ENCODE peak calls at places on chromosomes 11 and 22, in five cellular contexts. A is AG04449; C is effector CD4-positive, alpha-beta T cell; P is cardiac muscle cell; F is GM10248. T is an unnamed sample.

GRCh38 chr22:49845241-49845640 is 8.4 kb upstream of the ZBED4 start:
- DNase-seq in A (no peak), C (no peak), P (no peak), F (no peak), T (no peak)

GRCh38 chr22:21902296-21903087 is 35.0 kb upstream of the MAPK1 start:
- DNase-seq in A (no peak), C (no peak), P (no peak), F (peak; percentile 47), T (no peak)

GRCh38 chr11:102010776-102011500 is 36.3 kb upstream of the CFAP300 start:
- DNase-seq in A (peak; percentile 36), C (no peak), P (peak; percentile 83), F (no peak), T (peak; percentile 83)

GRCh38 chr11:43992834-43993637 is 50.6 kb downstream of the C11orf96 start:
- DNase-seq in A (no peak), C (no peak), P (peak; percentile 51), F (no peak), T (no peak)

GRCh38 chr22:34454598-34454997 is 534.3 kb upstream of the LARGE1 start:
- DNase-seq in A (no peak), C (no peak), P (no peak), F (no peak), T (no peak)

GRCh38 chr11:75796091-75796435 is 18.9 kb upstream of the UVRAG start:
- DNase-seq in A (no peak), C (no peak), P (no peak), F (no peak), T (no peak)

GRCh38 chr11:117931971-117932370 is 2.8 kb upstream of the TMPRSS13 start:
- DNase-seq in A (no peak), C (no peak), P (no peak), F (peak; percentile 75), T (peak; percentile 39)

GRCh38 chr22:23894710-23895598 is 771 bp downstream of the MIF start:
- DNase-seq in A (no peak), C (peak; percentile 47), P (peak; percentile 91), F (peak; percentile 84), T (peak; percentile 85)

GRCh38 chr11:18394928-18395734 is 768 bp downstream of the LDHA start:
- DNase-seq in A (no peak), C (no peak), P (peak; percentile 24), F (no peak), T (no peak)

GRCh38 chr22:46966495-46966845 is 204.0 kb downstream of the TBC1D22A start:
- DNase-seq in A (no peak), C (no peak), P (peak; percentile 10), F (no peak), T (no peak)

GRCh38 chr22:25853902-25854301 is 111.9 kb downstream of the MYO18B start:
- DNase-seq in A (no peak), C (no peak), P (no peak), F (no peak), T (no peak)

GRCh38 chr11:67656278-67656922 is 5.9 kb upstream of the ACY3 start:
- DNase-seq in A (no peak), C (no peak), P (no peak), F (no peak), T (no peak)

GRCh38 chr11:110086892-110087309 is 6.3 kb upstream of the ZC3H12C start:
- DNase-seq in A (peak; percentile 52), C (no peak), P (peak; percentile 87), F (no peak), T (no peak)

GRCh38 chr11:132610791-132611190 is 921.5 kb downstream of the OPCML start:
- DNase-seq in A (no peak), C (no peak), P (no peak), F (no peak), T (no peak)

GRCh38 chr22:20524004-20524481 is 16.6 kb downstream of the MED15 start:
- DNase-seq in A (no peak), C (no peak), P (no peak), F (no peak), T (no peak)

GRCh38 chr11:35040221-35040942 is 98.6 kb upstream of the CD44 start:
- DNase-seq in A (no peak), C (peak; percentile 68), P (peak; percentile 53), F (peak; percentile 49), T (no peak)

GRCh38 chr22:33210129-33210784 is 152.1 kb upstream of the SYN3 start:
- DNase-seq in A (no peak), C (no peak), P (peak; percentile 48), F (peak; percentile 83), T (no peak)

GRCh38 chr11:32571039-32571438 is 12.6 kb upstream of the EIF3M start:
- DNase-seq in A (no peak), C (no peak), P (no peak), F (no peak), T (no peak)

GRCh38 chr11:44766972-44767278 is 40.2 kb downstream of the TSPAN18 start:
- DNase-seq in A (no peak), C (no peak), P (peak; percentile 68), F (no peak), T (no peak)

GRCh38 chr11:62613275-62613864 is 313 bp downstream of the ROM1 start:
- DNase-seq in A (no peak), C (no peak), P (no peak), F (no peak), T (no peak)

GRCh38 chr11:19380375-19380774 is 139.6 kb upstream of the E2F8 start:
- DNase-seq in A (no peak), C (no peak), P (peak; percentile 77), F (no peak), T (no peak)

GRCh38 chr22:44583076-44583760 is 85.2 kb upstream of the RTL6 start:
- DNase-seq in A (no peak), C (no peak), P (peak; percentile 46), F (no peak), T (peak; percentile 23)

T was measured in lower lobe of right lung.